ENCODE peak calls at places on chromosomes 4 and X, in ten cellular contexts. B is nephron progenitor cell, Q is HCT116, I is GM13976, K is brain microvascular endothelial cell, U is mucosa of descending colon, Y is tibial nerve, H is lower lobe of right lung, W is IMR-90, N is AG10803. S is an unnamed sample.

GRCh38 chr4:139419388-139419914 is 34.5 kb upstream of the RAB33B start:
- DNase-seq in B (no peak), W (peak; percentile 86), K (peak; percentile 66), Y (peak; percentile 74), H (no peak), Q (no peak), N (peak; percentile 89), I (no peak), U (no peak), S (peak; percentile 71)

GRCh38 chrX:18733273-18733672 is 25.8 kb downstream of the PPEF1 start:
- DNase-seq in Y (no peak), N (no peak), I (no peak), W (no peak), B (peak; percentile 11), H (no peak), U (no peak), K (no peak), Q (no peak), S (no peak)

GRCh38 chr4:53963336-53963735 is 101.1 kb downstream of the CHIC2 start:
- DNase-seq in H (no peak), Q (no peak), U (no peak), N (no peak), W (no peak), I (no peak), B (no peak), Y (peak; percentile 1), K (no peak), S (no peak)

GRCh38 chr4:7828926-7829325 is 110.7 kb downstream of the AFAP1 start:
- DNase-seq in N (peak; percentile 76), Y (no peak), B (no peak), H (no peak), Q (no peak), W (peak; percentile 89), I (no peak), K (peak; percentile 91), U (no peak), S (no peak)

GRCh38 chr4:118889313-118889694 is 650 bp downstream of the SYNPO2 start:
- DNase-seq in B (no peak), K (no peak), U (no peak), Q (no peak), H (no peak), Y (no peak), I (no peak), W (no peak), N (no peak), S (no peak)

GRCh38 chrX:9619581-9619980 is 146.1 kb downstream of the GPR143 start:
- DNase-seq in U (no peak), Q (no peak), K (no peak), N (no peak), W (no peak), Y (no peak), I (no peak), H (no peak), B (no peak), S (no peak)

GRCh38 chrX:15475021-15475420 is 18.1 kb downstream of the PIR start:
- DNase-seq in W (no peak), B (no peak), K (no peak), N (no peak), U (no peak), H (no peak), I (no peak), Y (no peak), Q (no peak), S (no peak)

GRCh38 chrX:153628665-153629064 is 18.3 kb upstream of the DUSP9 start:
- DNase-seq in K (no peak), I (no peak), B (no peak), Y (no peak), U (no peak), H (peak; percentile 14), Q (no peak), W (no peak), N (no peak), S (no peak)

GRCh38 chr4:55503164-55503563 is 43.5 kb downstream of the CLOCK start:
- DNase-seq in W (peak; percentile 84), H (no peak), K (peak; percentile 36), Q (peak; percentile 38), Y (no peak), N (peak; percentile 59), I (no peak), U (no peak), B (no peak), S (no peak)

GRCh38 chr4:87103691-87104187 is 116.7 kb downstream of the KLHL8 start:
- DNase-seq in Y (no peak), U (no peak), H (no peak), I (no peak), N (peak; percentile 78), Q (peak; percentile 41), B (no peak), W (peak; percentile 84), K (peak; percentile 66), S (no peak)

GRCh38 chr4:21077967-21078366 is 377.7 kb downstream of the PACRGL start:
- DNase-seq in Q (no peak), B (no peak), N (no peak), U (no peak), H (no peak), Y (no peak), K (no peak), W (no peak), I (no peak), S (no peak)
- TF ChIP-seq CTCF in Q (no peak), B (no peak), N (no peak), U (no peak), H (no peak), Y (no peak), K (no peak), W (no peak), I (no peak), S (no peak)

GRCh38 chr4:116598155-116598979 is 487.0 kb downstream of the TRAM1L1 start:
- DNase-seq in B (no peak), K (no peak), H (peak; percentile 30), I (no peak), Y (no peak), U (peak; percentile 19), N (no peak), Q (no peak), W (no peak), S (no peak)

GRCh38 chr4:116598980-116599789 is 486.2 kb downstream of the TRAM1L1 start:
- DNase-seq in N (no peak), W (no peak), B (no peak), H (peak; percentile 39), I (no peak), K (no peak), Q (no peak), Y (no peak), U (peak; percentile 14), S (no peak)

GRCh38 chr4:116603096-116603495 is 482.3 kb downstream of the TRAM1L1 start:
- DNase-seq in Y (no peak), N (no peak), I (no peak), K (no peak), W (no peak), Q (peak; percentile 10), H (no peak), U (no peak), B (no peak), S (no peak)

DNA sequence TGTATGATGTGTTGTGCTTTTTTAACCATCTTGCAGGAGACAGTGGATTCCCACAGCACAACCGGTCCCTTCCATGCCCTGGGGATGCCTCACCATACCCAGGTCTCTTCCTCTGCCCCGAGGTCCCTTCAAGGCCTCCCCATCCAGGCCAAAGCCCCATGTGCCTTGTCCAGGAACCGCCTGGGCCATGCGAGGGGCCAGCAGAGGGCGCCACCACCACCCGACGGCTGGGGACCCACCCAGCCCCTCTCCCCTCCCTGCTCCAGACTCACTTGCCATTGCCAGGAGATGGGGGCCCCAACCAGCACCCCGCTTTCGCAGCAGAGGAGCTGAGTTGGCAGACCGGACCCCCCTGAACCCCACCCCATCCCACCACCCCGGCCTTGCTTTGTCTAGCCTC is 485.5 kb downstream of the TRAM1L1 start:
- DNase-seq in W (no peak), K (no peak), I (peak; percentile 32), H (peak; percentile 37), Y (no peak), U (peak; percentile 14), B (peak; percentile 13), N (no peak), Q (no peak), S (no peak)
- TF ChIP-seq CTCF in W (no peak), K (no peak), I (peak; percentile 33), H (no peak), Y (no peak), U (no peak), B (no peak), N (no peak), Q (peak; percentile 46), S (no peak)

GRCh38 chrX:94053575-94053974 is 379.6 kb downstream of the FAM133A start:
- DNase-seq in K (no peak), N (no peak), Y (no peak), H (no peak), Q (no peak), B (no peak), W (no peak), I (no peak), U (no peak), S (no peak)

GRCh38 chrX:94057385-94057784 is 383.4 kb downstream of the FAM133A start:
- DNase-seq in N (no peak), K (no peak), I (no peak), U (no peak), Q (no peak), Y (no peak), H (no peak), B (no peak), W (no peak), S (no peak)

GRCh38 chrX:94058728-94059382 is 384.8 kb downstream of the FAM133A start:
- DNase-seq in Q (no peak), H (no peak), B (peak; percentile 40), W (no peak), N (no peak), U (no peak), I (peak; percentile 6), K (peak; percentile 0), Y (no peak), S (no peak)
- TF ChIP-seq CTCF in Q (no peak), H (peak; percentile 28), B (peak; percentile 69), W (peak; percentile 43), N (peak; percentile 10), U (no peak), I (peak; percentile 19), K (peak; percentile 38), Y (peak; percentile 49), S (peak; percentile 64)

GRCh38 chr4:4851906-4852305 is 7.6 kb upstream of the MSX1 start:
- DNase-seq in U (peak; percentile 6), N (no peak), I (no peak), Q (no peak), Y (no peak), W (no peak), H (no peak), K (no peak), B (no peak), S (no peak)

GRCh38 chr4:4851081-4851480 is 8.4 kb upstream of the MSX1 start:
- DNase-seq in H (no peak), Y (no peak), K (no peak), W (no peak), U (no peak), B (no peak), I (no peak), N (no peak), Q (no peak), S (no peak)

GRCh38 chr4:4849106-4849505 is 10.4 kb upstream of the MSX1 start:
- DNase-seq in W (no peak), Y (no peak), I (no peak), Q (no peak), N (no peak), B (no peak), H (no peak), U (no peak), K (no peak), S (no peak)

GRCh38 chr4:4848540-4848939 is 10.9 kb upstream of the MSX1 start:
- DNase-seq in Q (no peak), B (no peak), I (no peak), U (no peak), Y (no peak), H (no peak), K (no peak), N (no peak), W (no peak), S (no peak)

GRCh38 chr4:4849524-4850193 is 9.8 kb upstream of the MSX1 start:
- DNase-seq in B (no peak), K (no peak), Q (no peak), H (no peak), N (no peak), U (peak; percentile 2), Y (no peak), W (no peak), I (no peak), S (no peak)
- TF ChIP-seq CTCF in B (no peak), K (no peak), Q (no peak), H (no peak), N (no peak), U (no peak), Y (no peak), W (no peak), I (no peak), S (no peak)